ENCODE peak calls at places on chromosomes 11 and 22, in seven cellular contexts. X is ovary, E is testis, M is thyroid gland, S is stomach, B is endothelial cell of umbilical vein, Y is K562. V is an unnamed sample.
A peak's percentile ranks its signal among the peaks of the same experiment; 100 is the strongest.

GRCh38 chr22:34567367-34567766 is 498.6 kb upstream of the ISX start:
- DNase-seq in M (no peak), S (no peak), X (no peak), E (no peak), Y (no peak), B (no peak), V (no peak)

GRCh38 chr11:104164028-104164520 is at the start of gene PDGFD:
- DNase-seq in X (peak; percentile 82), S (peak; percentile 71), M (peak; percentile 9), Y (no peak), B (peak; percentile 89), E (peak; percentile 70), V (peak; percentile 72)

GRCh38 chr11:68610452-68611116 is 73.8 kb upstream of the GAL start:
- DNase-seq in E (peak; percentile 38), S (no peak), M (no peak), Y (no peak), X (no peak), B (no peak), V (no peak)

GRCh38 chr22:46008836-46009596 is 32.1 kb upstream of the WNT7B start:
- DNase-seq in E (no peak), M (no peak), X (no peak), Y (no peak), B (no peak), S (no peak), V (peak; percentile 63)

GRCh38 chr11:61949169-61950034 is 749 bp upstream of the BEST1 start:
- DNase-seq in X (peak; percentile 83), S (no peak), E (peak; percentile 95), M (peak; percentile 42), B (peak; percentile 76), Y (peak; percentile 95), V (peak; percentile 95)

GRCh38 chr22:45903355-45904149 is 73.4 kb downstream of the WNT7B start:
- DNase-seq in Y (no peak), B (peak; percentile 18), M (peak; percentile 32), E (no peak), S (no peak), X (no peak), V (no peak)

GRCh38 chr11:131851951-131852350 is 481.5 kb downstream of the NTM start:
- DNase-seq in S (no peak), Y (no peak), B (no peak), M (no peak), E (peak; percentile 17), X (no peak), V (no peak)

GRCh38 chr22:18970948-18971315 is 34.8 kb upstream of the PRODH start:
- DNase-seq in S (no peak), M (no peak), B (no peak), E (no peak), X (no peak), Y (no peak), V (no peak)

GRCh38 chr22:27919943-27920755 is 1.1 kb upstream of the PITPNB start:
- DNase-seq in M (peak; percentile 9), E (peak; percentile 42), B (peak; percentile 78), S (no peak), Y (no peak), X (peak; percentile 25), V (peak; percentile 76)

GRCh38 chr11:93775289-93775688 is 8.8 kb upstream of the MED17 start:
- DNase-seq in X (no peak), E (no peak), S (no peak), M (no peak), Y (peak; percentile 29), B (peak; percentile 26), V (no peak)

GRCh38 chr11:44565746-44566558 is 489 bp downstream of the CD82 start:
- DNase-seq in M (no peak), S (no peak), B (no peak), X (no peak), E (no peak), Y (peak; percentile 3), V (peak; percentile 60)

GRCh38 chr11:119093951-119094815 is 7.5 kb downstream of the DPAGT1 start:
- DNase-seq in X (peak; percentile 56), M (peak; percentile 41), B (peak; percentile 63), Y (peak; percentile 16), E (peak; percentile 46), S (peak; percentile 37), V (no peak)

GRCh38 chr11:108846009-108846408 is 181.1 kb downstream of the DDX10 start:
- DNase-seq in S (no peak), E (no peak), B (no peak), M (no peak), X (no peak), Y (no peak), V (no peak)

GRCh38 chr11:13446444-13446843 is 16.6 kb downstream of the BTBD10 start:
- DNase-seq in S (no peak), E (no peak), B (peak; percentile 65), M (no peak), X (no peak), Y (no peak), V (no peak)

GRCh38 chr11:29321293-29322132 is 695.3 kb downstream of the KCNA4 start:
- DNase-seq in M (no peak), S (no peak), B (no peak), E (no peak), Y (no peak), X (no peak), V (no peak)

GRCh38 chr22:37370306-37370979 is 56.8 kb downstream of the ELFN2 start:
- DNase-seq in E (no peak), Y (no peak), X (no peak), B (no peak), S (peak; percentile 29), M (no peak), V (peak; percentile 72)

GRCh38 chr11:6556139-6556949 is 47.1 kb downstream of the RRP8 start:
- DNase-seq in S (no peak), M (no peak), X (no peak), Y (no peak), B (no peak), E (no peak), V (no peak)

GRCh38 chr11:63212742-63213141 is 30.7 kb downstream of the SLC22A25 start:
- DNase-seq in B (peak; percentile 14), X (no peak), M (no peak), S (no peak), E (no peak), Y (peak; percentile 41), V (no peak)

DNA sequence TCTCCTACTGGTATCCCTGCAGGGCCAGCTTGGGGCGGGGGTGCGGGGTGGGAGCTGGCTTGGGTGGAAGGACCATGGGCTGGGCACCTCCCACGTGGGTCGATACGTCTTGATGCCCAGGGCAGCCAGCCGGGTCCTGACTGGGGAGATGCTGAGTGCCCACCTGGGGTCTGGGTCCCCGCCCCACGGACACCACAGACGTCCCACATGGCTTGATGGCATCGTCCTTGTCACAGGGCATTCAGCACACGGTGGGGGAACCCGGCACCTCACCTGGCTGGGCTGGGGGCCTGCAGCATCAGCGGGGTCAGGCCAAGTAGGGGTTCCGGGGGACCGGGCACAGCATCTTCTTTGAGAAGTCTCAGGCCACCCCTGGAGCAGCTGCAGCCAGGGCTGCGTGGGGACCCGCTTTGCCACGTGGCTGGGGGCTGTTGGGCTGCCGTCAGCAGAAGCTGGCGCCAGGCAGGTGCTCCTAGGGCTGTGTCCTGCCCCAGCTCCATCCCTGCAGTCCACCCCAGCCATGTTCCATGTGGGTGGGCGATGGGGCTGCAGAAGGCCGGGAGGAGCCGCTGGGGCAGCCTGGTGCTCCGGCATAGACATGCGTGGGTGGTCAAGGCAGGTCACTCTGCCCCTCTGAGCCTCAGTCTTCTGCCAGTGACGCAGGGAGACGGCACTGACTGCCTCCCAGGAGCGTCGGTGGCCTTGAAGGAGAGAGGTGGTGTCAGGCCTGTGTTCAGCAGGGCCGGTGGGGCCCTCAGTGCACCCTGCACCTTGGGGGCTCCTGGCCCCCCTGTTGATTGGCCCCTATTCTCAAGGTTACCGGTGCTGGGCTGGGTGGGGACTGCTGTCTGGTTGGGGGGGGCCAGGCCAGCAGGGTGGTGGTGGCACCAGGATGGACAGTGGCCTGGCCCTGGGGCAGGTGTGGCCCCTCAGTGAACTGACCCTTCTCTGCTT is 8.4 kb downstream of the SELENOO start:
- DNase-seq in Y (no peak), E (peak; percentile 74), S (no peak), X (peak; percentile 57), B (no peak), M (no peak), V (no peak)
- TF ChIP-seq POLR2A in Y (no peak), E (no peak), S (no peak), X (no peak), B (no peak), M (no peak), V (no peak)

GRCh38 chr11:45812581-45813548 is 7.9 kb downstream of the SLC35C1 start:
- DNase-seq in M (no peak), E (no peak), B (no peak), X (no peak), S (no peak), Y (no peak), V (peak; percentile 53)
- TF ChIP-seq POLR2A in M (no peak), E (no peak), B (no peak), X (no peak), S (no peak), Y (peak; percentile 36), V (no peak)

GRCh38 chr11:57499413-57499982 is 16.0 kb downstream of the SLC43A1 start:
- DNase-seq in Y (peak; percentile 100), B (peak; percentile 97), X (peak; percentile 99), E (peak; percentile 98), S (peak; percentile 97), M (peak; percentile 97), V (peak; percentile 99)
- TF ChIP-seq POLR2A in Y (no peak), B (peak; percentile 13), X (no peak), E (no peak), S (no peak), M (peak; percentile 81), V (no peak)

DNA sequence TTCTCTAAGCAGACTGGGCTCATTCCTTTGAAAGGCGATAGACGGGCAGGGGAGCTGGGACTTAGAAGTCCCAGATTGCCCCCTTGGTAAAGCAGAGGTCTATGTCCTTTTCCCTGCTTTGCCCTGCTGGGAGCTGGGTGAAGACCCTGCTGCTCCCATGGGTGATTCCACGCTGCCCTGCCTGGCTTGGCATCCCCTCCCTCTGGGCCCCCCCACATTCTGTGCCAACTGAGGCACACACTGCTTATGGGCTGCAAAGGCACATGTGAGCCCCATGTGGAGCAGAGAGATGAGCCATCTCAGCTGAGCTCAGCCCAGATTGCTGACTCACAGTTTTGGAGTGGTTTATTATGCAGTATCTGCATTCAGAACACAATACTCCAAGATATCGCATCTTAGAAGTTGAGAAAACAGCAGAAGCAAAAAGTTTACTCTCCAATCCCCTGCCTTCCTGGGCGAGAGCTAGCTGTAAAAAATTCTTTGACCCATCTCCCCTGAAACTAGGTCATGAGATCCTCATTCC is 127.2 kb downstream of the ST3GAL4 start:
- DNase-seq in X (no peak), B (no peak), Y (no peak), E (no peak), M (no peak), S (no peak), V (peak; percentile 22)
- TF ChIP-seq POLR2A in X (no peak), B (no peak), Y (no peak), E (no peak), M (no peak), S (no peak), V (no peak)

GRCh38 chr11:66278396-66279091 is 569 bp downstream of the CNIH2 start:
- DNase-seq in S (no peak), B (no peak), M (no peak), E (no peak), Y (peak; percentile 67), X (no peak), V (no peak)
- TF ChIP-seq POLR2A in S (no peak), B (no peak), M (no peak), E (no peak), Y (no peak), X (no peak), V (no peak)